ENCODE peak calls at places on chromosomes 5 and 9, in ten cellular contexts. E is dorsolateral prefrontal cortex; Q is A549; O is AG04449; T is left ventricle myocardium inferior; D is spleen; C is heart left ventricle; Y is activated CD8-positive, alpha-beta T cell treated with anti-CD3 and anti-CD28 coated beads for 36 hours; B is GM12865; K is left lung. U is an unnamed sample.

GRCh38 chr5:8784692-8785091 is 761.2 kb downstream of the SEMA5A start:
- DNase-seq in E (no peak), Q (no peak), O (no peak), T (no peak), D (no peak), C (no peak), Y (no peak), B (no peak), K (no peak), U (no peak)

GRCh38 chr9:93667627-93668026 is 91.2 kb downstream of the PHF2 start:
- DNase-seq in E (no peak), Q (no peak), O (no peak), T (peak), D (peak), C (no peak), Y (no peak), B (no peak), K (no peak), U (peak)

GRCh38 chr9:129509508-129509907 is 111.4 kb downstream of the C9orf50 start:
- DNase-seq in E (no peak), Q (peak), O (peak), T (no peak), D (no peak), C (no peak), Y (no peak), B (no peak), K (no peak), U (no peak)

GRCh38 chr5:12460493-12461261 is 556.4 kb upstream of the CTNND2 start:
- DNase-seq in E (no peak), Q (no peak), O (no peak), T (no peak), D (no peak), C (no peak), Y (no peak), B (no peak), K (no peak), U (no peak)

GRCh38 chr9:111597852-111598729 is 1.4 kb downstream of the PTGR1 start:
- DNase-seq in E (peak), Q (peak), O (no peak), T (peak), D (peak), C (peak), Y (peak), B (peak), K (peak), U (peak)

GRCh38 chr5:141785667-141786066 is 92.5 kb downstream of the PCDH1 start:
- DNase-seq in E (no peak), Q (no peak), O (no peak), T (no peak), D (peak), C (no peak), Y (no peak), B (no peak), K (no peak), U (no peak)

GRCh38 chr5:125372694-125373621 is 626.5 kb upstream of the ZNF608 start:
- DNase-seq in E (no peak), Q (no peak), O (peak), T (no peak), D (no peak), C (no peak), Y (no peak), B (no peak), K (no peak), U (no peak)

GRCh38 chr9:93669116-93669957 is 93.0 kb downstream of the PHF2 start:
- DNase-seq in E (peak), Q (no peak), O (no peak), T (peak), D (peak), C (peak), Y (no peak), B (no peak), K (peak), U (peak)

GRCh38 chr5:44827681-44828080 is 18.9 kb downstream of the MRPS30 start:
- DNase-seq in E (no peak), Q (no peak), O (no peak), T (no peak), D (no peak), C (no peak), Y (no peak), B (no peak), K (no peak), U (no peak)

GRCh38 chr5:40141418-40141817 is 538.3 kb upstream of the PTGER4 start:
- DNase-seq in E (no peak), Q (no peak), O (no peak), T (no peak), D (no peak), C (no peak), Y (no peak), B (no peak), K (no peak), U (no peak)

GRCh38 chr5:36366883-36367282 is 65.2 kb upstream of the RANBP3L start:
- DNase-seq in E (no peak), Q (no peak), O (no peak), T (no peak), D (no peak), C (no peak), Y (no peak), B (no peak), K (no peak), U (no peak)

GRCh38 chr5:81852277-81853004 is 101.5 kb upstream of the SSBP2 start:
- DNase-seq in E (peak), Q (peak), O (no peak), T (peak), D (peak), C (no peak), Y (peak), B (peak), K (peak), U (peak)

GRCh38 chr5:81853005-81853357 is 102.1 kb upstream of the SSBP2 start:
- DNase-seq in E (no peak), Q (no peak), O (no peak), T (no peak), D (no peak), C (no peak), Y (no peak), B (no peak), K (no peak), U (no peak)

GRCh38 chr5:81855576-81855975 is 104.7 kb upstream of the SSBP2 start:
- DNase-seq in E (no peak), Q (no peak), O (no peak), T (no peak), D (no peak), C (no peak), Y (no peak), B (no peak), K (no peak), U (no peak)

GRCh38 chr5:81854915-81855314 is 104.0 kb upstream of the SSBP2 start:
- DNase-seq in E (no peak), Q (no peak), O (no peak), T (no peak), D (no peak), C (no peak), Y (no peak), B (no peak), K (no peak), U (no peak)

DNA sequence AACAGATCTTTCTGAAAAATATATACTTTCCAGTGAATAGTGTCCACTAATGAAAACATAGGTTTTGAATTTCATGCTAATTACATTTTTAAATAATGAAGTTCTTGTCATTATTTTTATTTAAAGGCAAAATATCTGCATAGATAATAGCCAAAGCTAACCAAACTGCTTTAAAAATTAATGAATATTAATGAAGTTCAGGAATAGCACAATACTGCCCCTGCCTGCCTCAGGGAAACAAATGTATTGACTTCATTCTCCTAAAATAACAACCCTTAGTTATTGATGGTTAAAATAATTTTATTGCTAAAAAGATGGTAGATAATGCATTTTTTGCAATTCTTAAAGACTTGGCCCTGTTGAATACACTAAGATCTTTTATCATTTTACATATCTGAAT is 103.6 kb upstream of the SSBP2 start:
- DNase-seq in E (no peak), Q (no peak), O (no peak), T (no peak), D (no peak), C (no peak), Y (no peak), B (no peak), K (no peak), U (no peak)
- TF ChIP-seq CTCF in E (peak), Q (peak), O (no peak), T (peak), D (no peak), C (no peak), Y (no peak), B (no peak), K (peak), U (peak)

GRCh38 chr5:161271816-161272215 is 274.7 kb downstream of the GABRB2 start:
- DNase-seq in E (no peak), Q (no peak), O (no peak), T (no peak), D (no peak), C (no peak), Y (no peak), B (no peak), K (no peak), U (no peak)
- TF ChIP-seq CTCF in E (no peak), Q (no peak), O (no peak), T (no peak), D (no peak), C (no peak), Y (no peak), B (no peak), K (no peak), U (no peak)

DNA sequence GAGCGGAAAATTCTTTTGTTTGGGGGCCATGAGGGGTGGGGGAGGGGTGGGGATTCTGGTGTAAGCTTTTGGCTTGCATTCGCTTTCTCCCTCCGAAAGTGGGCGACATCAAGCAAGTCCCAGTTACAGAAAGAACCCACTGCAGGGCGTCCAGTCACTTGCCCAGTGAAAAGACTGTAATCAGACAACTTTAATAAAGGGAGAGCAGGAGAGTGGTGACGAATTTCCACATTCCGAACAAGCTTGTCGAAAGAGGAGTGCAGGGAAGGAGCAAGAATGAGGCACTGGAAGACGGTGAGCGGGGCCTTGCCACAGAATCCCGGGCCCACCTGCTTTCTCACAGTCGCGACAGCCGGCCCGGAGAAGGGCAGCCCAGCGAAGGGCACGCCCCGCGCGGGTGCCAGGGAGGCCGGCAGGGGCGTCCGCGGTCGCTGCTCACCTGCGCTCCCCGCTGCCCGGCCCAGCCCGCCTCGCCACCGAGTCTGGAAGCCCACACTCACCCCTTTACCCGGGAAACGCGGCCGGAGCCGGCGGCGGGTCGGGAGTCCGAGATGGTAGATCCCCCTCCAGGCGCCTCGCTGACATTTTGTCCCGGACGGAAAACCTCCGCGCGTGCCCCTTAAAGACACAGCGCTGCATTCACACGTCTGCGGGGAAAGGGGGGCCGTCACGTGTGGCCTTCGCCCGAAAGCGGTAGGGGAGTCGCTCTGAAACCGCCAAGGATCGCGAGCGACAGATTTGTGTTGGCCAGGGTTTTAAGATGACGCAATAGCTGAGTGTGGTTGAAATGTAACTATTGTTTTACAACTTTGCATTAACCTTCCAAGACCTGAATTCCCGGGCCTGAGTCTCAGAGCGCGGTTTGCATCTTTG is at the start of gene ZBED3:
- DNase-seq in E (peak), Q (peak), O (no peak), T (peak), D (peak), C (peak), Y (peak), B (peak), K (peak), U (peak)
- TF ChIP-seq CTCF in E (no peak), Q (peak), O (peak), T (peak), D (peak), C (peak), Y (peak), B (no peak), K (no peak), U (peak)

GRCh38 chr5:174222891-174223290 is 177.4 kb downstream of the NSG2 start:
- DNase-seq in E (no peak), Q (no peak), O (no peak), T (no peak), D (no peak), C (no peak), Y (no peak), B (no peak), K (no peak), U (no peak)
- TF ChIP-seq CTCF in E (no peak), Q (no peak), O (no peak), T (no peak), D (no peak), C (no peak), Y (no peak), B (no peak), K (no peak), U (no peak)

DNA sequence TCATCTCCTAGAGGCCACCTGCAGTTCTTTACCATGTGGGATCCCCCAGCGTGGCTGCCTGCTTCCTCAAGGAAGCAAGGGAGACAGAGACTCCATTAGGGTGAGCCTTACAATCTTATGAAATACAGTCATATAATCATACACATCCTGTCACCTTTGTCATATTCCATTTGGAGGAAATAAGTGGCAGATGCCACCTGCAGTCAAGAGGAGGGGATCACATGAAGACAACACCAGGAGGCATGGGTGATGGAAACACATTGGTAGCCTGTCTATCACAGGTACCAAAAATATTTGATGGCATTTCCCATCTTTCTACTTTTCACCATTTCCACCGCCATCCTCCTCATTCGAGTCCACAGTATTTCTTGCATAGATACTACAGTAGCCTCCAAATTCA is 15.3 kb upstream of the ERAP1 start:
- DNase-seq in E (no peak), Q (no peak), O (no peak), T (no peak), D (no peak), C (no peak), Y (peak), B (no peak), K (no peak), U (no peak)
- TF ChIP-seq CTCF in E (no peak), Q (no peak), O (no peak), T (no peak), D (no peak), C (no peak), Y (no peak), B (no peak), K (no peak), U (no peak)

GRCh38 chr9:886886-887285 is 45.4 kb downstream of the DMRT1 start:
- DNase-seq in E (no peak), Q (no peak), O (no peak), T (no peak), D (no peak), C (no peak), Y (no peak), B (no peak), K (no peak), U (no peak)

GRCh38 chr9:893843-894420 is 52.4 kb downstream of the DMRT1 start:
- DNase-seq in E (peak), Q (peak), O (no peak), T (no peak), D (peak), C (peak), Y (peak), B (peak), K (no peak), U (no peak)

GRCh38 chr9:893115-893514 is 51.6 kb downstream of the DMRT1 start:
- DNase-seq in E (no peak), Q (no peak), O (no peak), T (no peak), D (no peak), C (no peak), Y (no peak), B (no peak), K (no peak), U (no peak)

DNA sequence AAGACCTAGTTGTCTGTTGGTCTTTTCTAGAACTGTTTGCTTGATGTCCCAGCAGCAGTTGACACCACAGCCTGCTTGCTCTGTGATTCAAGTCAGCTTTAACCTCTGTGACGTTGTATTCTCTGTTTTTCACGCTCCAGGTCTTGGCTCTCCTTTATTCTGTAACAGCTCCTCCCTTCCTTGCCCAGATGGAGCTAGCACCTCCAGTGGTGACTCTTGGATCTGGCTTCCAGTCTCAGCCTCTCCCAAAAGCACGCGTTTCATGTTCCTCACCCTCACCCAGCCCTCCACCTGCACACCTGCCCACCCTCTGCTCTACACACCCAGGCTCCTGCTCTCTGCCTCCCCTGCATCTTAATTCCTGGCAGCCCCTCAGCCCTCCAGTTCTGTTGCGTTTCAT is 50.6 kb downstream of the DMRT1 start:
- DNase-seq in E (no peak), Q (peak), O (no peak), T (no peak), D (no peak), C (no peak), Y (no peak), B (no peak), K (no peak), U (no peak)
- TF ChIP-seq CTCF in E (no peak), Q (no peak), O (no peak), T (no peak), D (no peak), C (no peak), Y (no peak), B (peak), K (no peak), U (no peak)

GRCh38 chr5:10291736-10292135 is 16.0 kb downstream of the CMBL start:
- DNase-seq in E (no peak), Q (no peak), O (no peak), T (no peak), D (peak), C (no peak), Y (no peak), B (no peak), K (no peak), U (no peak)

GRCh38 chr5:10286552-10287227 is 21.0 kb downstream of the CMBL start:
- DNase-seq in E (peak), Q (no peak), O (no peak), T (peak), D (no peak), C (no peak), Y (no peak), B (no peak), K (no peak), U (no peak)

GRCh38 chr5:10288600-10289213 is 19.0 kb downstream of the CMBL start:
- DNase-seq in E (no peak), Q (no peak), O (no peak), T (peak), D (peak), C (peak), Y (peak), B (peak), K (peak), U (peak)

GRCh38 chr5:10289353-10289752 is 18.3 kb downstream of the CMBL start:
- DNase-seq in E (no peak), Q (no peak), O (no peak), T (no peak), D (no peak), C (peak), Y (no peak), B (no peak), K (no peak), U (no peak)

DNA sequence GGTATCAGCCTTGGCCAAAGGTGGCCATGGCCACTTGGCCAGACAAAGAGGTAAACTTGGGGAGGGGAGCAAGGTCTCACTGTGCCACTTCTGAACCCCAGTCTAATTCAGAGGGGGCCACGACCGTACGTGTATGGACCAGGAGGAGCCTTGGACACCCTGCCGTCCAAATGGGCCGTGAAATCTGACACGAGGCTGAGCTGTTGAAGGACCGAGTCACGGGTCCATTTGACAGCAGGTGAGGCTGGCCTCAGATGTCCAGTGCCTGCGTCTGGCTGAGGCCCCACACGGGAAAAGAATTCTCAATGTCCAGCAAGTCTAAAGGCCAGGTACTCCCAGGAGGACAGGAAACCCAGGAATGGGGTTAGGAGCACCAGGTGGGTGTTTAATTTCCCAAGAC is 17.7 kb downstream of the CMBL start:
- DNase-seq in E (no peak), Q (no peak), O (no peak), T (no peak), D (peak), C (no peak), Y (no peak), B (no peak), K (no peak), U (no peak)
- TF ChIP-seq CTCF in E (no peak), Q (no peak), O (no peak), T (no peak), D (no peak), C (no peak), Y (no peak), B (no peak), K (no peak), U (no peak)

GRCh38 chr5:10521466-10522223 is 42.2 kb upstream of the ANKRD33B start:
- DNase-seq in E (no peak), Q (peak), O (no peak), T (no peak), D (no peak), C (no peak), Y (no peak), B (no peak), K (no peak), U (no peak)
- TF ChIP-seq CTCF in E (peak), Q (no peak), O (peak), T (peak), D (no peak), C (no peak), Y (peak), B (peak), K (no peak), U (no peak)